ENCODE peak calls at places on chromosomes 3 and 15, in nine cellular contexts. I is Panc1, H is spleen, B is vagina, P is stomach, Q is SK-N-SH, F is sigmoid colon, Z is transverse colon, D is H1. M is an unnamed sample.
A peak's percentile ranks its signal among the peaks of the same experiment; 100 is the strongest.

GRCh38 chr3:150317469-150317868 is 90.6 kb upstream of the TSC22D2 start:
- DNase-seq in I (peak; percentile 74), H (no peak), B (no peak), P (no peak), Q (no peak), F (no peak), Z (no peak), D (no peak), M (peak; percentile 63)

GRCh38 chr15:63881431-63881830 is 47.7 kb upstream of the HERC1 start:
- DNase-seq in I (no peak), H (no peak), B (no peak), P (no peak), Q (no peak), F (no peak), Z (no peak), D (no peak), M (no peak)

GRCh38 chr15:95432878-95433405 is 897.6 kb upstream of the NR2F2 start:
- DNase-seq in I (no peak), H (no peak), B (no peak), P (no peak), Q (no peak), F (no peak), Z (no peak), D (no peak), M (no peak)

GRCh38 chr15:28049594-28049993 is 49.5 kb downstream of the OCA2 start:
- DNase-seq in I (no peak), H (no peak), B (no peak), P (no peak), Q (no peak), F (no peak), Z (no peak), D (no peak), M (no peak)

GRCh38 chr3:178419078-178419477 is 117.2 kb upstream of the KCNMB2 start:
- DNase-seq in I (no peak), H (no peak), B (no peak), P (no peak), Q (no peak), F (no peak), Z (no peak), D (no peak), M (no peak)

GRCh38 chr15:53872410-53872809 is 105.8 kb upstream of the UNC13C start:
- DNase-seq in I (no peak), H (no peak), B (no peak), P (no peak), Q (no peak), F (no peak), Z (no peak), D (no peak), M (no peak)

GRCh38 chr15:36605626-36606263 is 26.3 kb downstream of the CDIN1 start:
- DNase-seq in I (no peak), H (no peak), B (no peak), P (no peak), Q (no peak), F (no peak), Z (no peak), D (no peak), M (no peak)

GRCh38 chr15:85318048-85318731 is 62.2 kb upstream of the AKAP13 start:
- DNase-seq in I (no peak), H (no peak), B (no peak), P (peak; percentile 38), Q (no peak), F (no peak), Z (peak; percentile 84), D (no peak), M (no peak)

GRCh38 chr15:62306851-62307504 is 141.9 kb upstream of the C2CD4B start:
- DNase-seq in I (peak; percentile 25), H (no peak), B (no peak), P (peak; percentile 64), Q (peak; percentile 72), F (peak; percentile 79), Z (peak; percentile 44), D (no peak), M (no peak)

GRCh38 chr3:177860236-177860635 is 663.0 kb upstream of the TBL1XR1 start:
- DNase-seq in I (no peak), H (no peak), B (no peak), P (no peak), Q (no peak), F (no peak), Z (no peak), D (no peak), M (no peak)

GRCh38 chr3:104628185-104628789 is 738.4 kb upstream of the ALCAM start:
- DNase-seq in I (no peak), H (no peak), B (no peak), P (no peak), Q (peak; percentile 37), F (no peak), Z (no peak), D (no peak), M (no peak)
- TF ChIP-seq CTCF in I (peak; percentile 55), H (peak; percentile 41), B (no peak), P (peak; percentile 30), Q (peak; percentile 80), F (no peak), Z (peak; percentile 31), D (no peak), M (peak; percentile 50)

GRCh38 chr3:115922681-115923347 is 299.5 kb downstream of the GAP43 start:
- DNase-seq in I (no peak), H (no peak), B (no peak), P (no peak), Q (no peak), F (no peak), Z (no peak), D (peak; percentile 17), M (no peak)
- H3K4me1 ChIP-seq in I (no peaks in the 10 kb centered on the region), H (no peaks in the 10 kb centered on the region), B (no peaks in the 10 kb centered on the region), P (no peaks in the 10 kb centered on the region), Q (peaks cover 12% of the 10 kb centered on the region), F (no peaks in the 10 kb centered on the region), Z (no peaks in the 10 kb centered on the region), D (no peaks in the 10 kb centered on the region), M (no peaks in the 10 kb centered on the region)

GRCh38 chr3:126371096-126371705 is 14.0 kb upstream of the KLF15 start:
- DNase-seq in I (no peak), H (peak; percentile 54), B (no peak), P (no peak), Q (no peak), F (peak; percentile 44), Z (no peak), D (no peak), M (no peak)

GRCh38 chr3:126370606-126371005 is 13.4 kb upstream of the KLF15 start:
- DNase-seq in I (no peak), H (peak; percentile 36), B (no peak), P (no peak), Q (no peak), F (peak; percentile 55), Z (no peak), D (no peak), M (no peak)

GRCh38 chr3:126367316-126367805 is 10.2 kb upstream of the KLF15 start:
- DNase-seq in I (no peak), H (peak; percentile 56), B (no peak), P (no peak), Q (no peak), F (peak; percentile 18), Z (no peak), D (no peak), M (no peak)

GRCh38 chr3:126370055-126370454 is 12.8 kb upstream of the KLF15 start:
- DNase-seq in I (no peak), H (peak; percentile 66), B (no peak), P (no peak), Q (no peak), F (peak; percentile 46), Z (no peak), D (no peak), M (no peak)

DNA sequence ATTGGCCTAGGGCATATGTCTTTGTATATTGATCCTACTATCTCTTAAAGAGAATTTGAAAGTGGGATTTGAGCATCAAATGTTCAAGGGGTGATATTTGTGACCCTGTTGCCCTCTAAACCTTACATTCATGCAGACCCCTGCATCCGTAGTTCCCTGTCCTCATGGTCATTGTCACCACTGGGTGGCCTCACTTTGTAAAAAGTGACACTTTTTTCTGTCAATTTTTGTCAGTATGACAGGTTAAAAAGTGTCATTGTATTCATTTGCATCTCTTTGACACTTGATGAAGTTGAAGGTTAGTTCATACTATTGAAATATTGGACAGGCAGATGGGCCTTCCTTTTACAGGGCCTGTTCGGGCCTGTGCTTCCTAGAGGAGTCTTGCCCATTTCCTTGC is 12.3 kb upstream of the KLF15 start:
- DNase-seq in I (no peak), H (no peak), B (no peak), P (no peak), Q (no peak), F (peak; percentile 22), Z (no peak), D (no peak), M (no peak)
- TF ChIP-seq POLR2AphosphoS5 in I (no peak), H (no peak), B (no peak), P (no peak), Q (no peak), F (no peak), Z (no peak), D (no peak), M (no peak)

GRCh38 chr3:41200669-41201021 is 1.3 kb downstream of the CTNNB1 start:
- DNase-seq in I (no peak), H (no peak), B (no peak), P (no peak), Q (no peak), F (no peak), Z (peak; percentile 23), D (no peak), M (no peak)

GRCh38 chr3:41198046-41198445 is 1.3 kb upstream of the CTNNB1 start:
- DNase-seq in I (no peak), H (no peak), B (no peak), P (no peak), Q (no peak), F (no peak), Z (no peak), D (no peak), M (no peak)

GRCh38 chr3:41198526-41198925 is 779 bp upstream of the CTNNB1 start:
- DNase-seq in I (no peak), H (no peak), B (no peak), P (peak; percentile 39), Q (no peak), F (peak; percentile 75), Z (peak; percentile 42), D (no peak), M (peak; percentile 40)

GRCh38 chr3:41199866-41200668 is 762 bp downstream of the CTNNB1 start:
- DNase-seq in I (no peak), H (no peak), B (no peak), P (no peak), Q (peak; percentile 85), F (peak; percentile 70), Z (peak; percentile 44), D (no peak), M (peak; percentile 30)

DNA sequence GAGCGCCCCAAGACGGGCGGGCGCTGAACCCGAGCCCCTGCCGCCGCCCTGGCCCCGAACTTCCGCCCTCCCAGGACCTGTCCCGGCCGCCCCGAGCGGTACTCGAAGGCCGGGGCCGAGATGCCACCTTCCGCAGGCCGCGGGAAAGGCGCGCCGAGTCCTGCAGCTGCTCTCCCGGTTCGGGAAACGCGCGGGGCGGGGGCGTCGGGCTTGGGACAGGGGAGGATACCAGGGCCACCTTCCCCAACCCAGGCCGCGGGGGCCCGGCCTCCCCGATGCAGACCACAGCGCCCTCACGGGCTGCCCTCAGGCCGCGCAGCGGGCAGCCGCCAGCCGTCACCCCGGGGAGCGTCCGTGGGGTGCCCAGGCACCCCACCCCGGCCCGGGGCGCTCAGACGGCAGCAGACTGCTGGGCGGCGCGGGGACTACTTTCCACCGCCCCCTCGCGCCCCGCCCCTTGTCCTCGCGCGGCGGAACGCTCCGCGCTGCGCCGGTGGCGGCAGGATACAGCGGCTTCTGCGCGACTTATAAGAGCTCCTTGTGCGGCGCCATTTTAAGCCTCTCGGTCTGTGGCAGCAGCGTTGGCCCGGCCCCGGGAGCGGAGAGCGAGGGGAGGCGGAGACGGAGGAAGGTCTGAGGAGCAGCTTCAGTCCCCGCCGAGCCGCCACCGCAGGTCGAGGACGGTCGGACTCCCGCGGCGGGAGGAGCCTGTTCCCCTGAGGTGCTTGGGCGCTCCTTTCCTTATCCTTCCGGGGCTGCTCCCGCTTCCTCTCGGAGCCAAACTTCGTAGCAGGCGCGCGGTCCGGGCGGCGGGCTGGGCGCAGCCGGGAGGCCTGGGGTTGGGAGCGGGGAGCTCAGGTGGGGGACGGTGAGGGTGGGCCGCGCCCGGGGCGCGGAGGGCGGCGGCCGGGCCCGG is at the start of gene CTNNB1:
- DNase-seq in I (no peak), H (peak; percentile 98), B (no peak), P (peak; percentile 95), Q (peak; percentile 90), F (peak; percentile 96), Z (peak; percentile 95), D (peak; percentile 70), M (peak; percentile 91)
- TF ChIP-seq CTCF in I (no peak), H (peak; percentile 45), B (no peak), P (no peak), Q (peak; percentile 9), F (no peak), Z (peak; percentile 21), D (no peak), M (no peak)

M was measured in breast epithelium.